ENCODE peak calls at places on chromosomes 7 and 10, in ten cellular contexts. V, O, S, T, Z, C, K, I, X and A are unnamed samples.
A peak's percentile ranks its signal among the peaks of the same experiment; 100 is the strongest.

GRCh38 chr7:81761821-81762220 is 8.0 kb downstream of the HGF start:
- DNase-seq in V (no peak), O (no peak), S (no peak), T (no peak), Z (no peak), C (no peak), K (no peak), I (no peak), X (no peak), A (no peak)

GRCh38 chr7:41887446-41887845 is 184.6 kb upstream of the INHBA start:
- DNase-seq in V (no peak), O (no peak), S (no peak), T (no peak), Z (no peak), C (no peak), K (no peak), I (no peak), X (no peak), A (no peak)

GRCh38 chr10:43912469-43912868 is 263.8 kb upstream of the ZNF32 start:
- DNase-seq in V (no peak), O (no peak), S (no peak), T (no peak), Z (no peak), C (no peak), K (no peak), I (no peak), X (no peak), A (no peak)

GRCh38 chr10:117920956-117921355 is 125.8 kb downstream of the RAB11FIP2 start:
- DNase-seq in V (no peak), O (no peak), S (no peak), T (no peak), Z (no peak), C (no peak), K (no peak), I (no peak), X (no peak), A (no peak)

GRCh38 chr7:844514-844913 is 12.2 kb downstream of the SUN1 start:
- DNase-seq in V (no peak), O (no peak), S (no peak), T (no peak), Z (no peak), C (no peak), K (no peak), I (no peak), X (no peak), A (no peak)

GRCh38 chr7:109235316-109235715 is 665.6 kb downstream of the DNAJB9 start:
- DNase-seq in V (no peak), O (no peak), S (no peak), T (no peak), Z (no peak), C (no peak), K (no peak), I (no peak), X (no peak), A (no peak)

GRCh38 chr7:35729061-35729783 is 34.3 kb upstream of the HERPUD2 start:
- DNase-seq in V (no peak), O (no peak), S (no peak), T (no peak), Z (no peak), C (no peak), K (no peak), I (peak; percentile 96), X (peak; percentile 85), A (peak; percentile 85)

GRCh38 chr7:30172451-30172850 is 37.7 kb downstream of the MTURN start:
- DNase-seq in V (no peak), O (no peak), S (no peak), T (no peak), Z (peak; percentile 66), C (no peak), K (no peak), I (no peak), X (no peak), A (no peak)

GRCh38 chr10:90167174-90168064 is 466.0 kb downstream of the KIF20B start:
- DNase-seq in V (no peak), O (no peak), S (peak; percentile 41), T (no peak), Z (no peak), C (no peak), K (no peak), I (peak; percentile 69), X (peak; percentile 48), A (no peak)

GRCh38 chr10:14653271-14654161 is 121.2 kb downstream of the FAM107B start:
- DNase-seq in V (no peak), O (no peak), S (peak; percentile 80), T (peak; percentile 28), Z (peak; percentile 65), C (no peak), K (no peak), I (peak; percentile 47), X (no peak), A (no peak)

GRCh38 chr7:99625321-99625720 is 8.6 kb downstream of the ZSCAN25 start:
- DNase-seq in V (no peak), O (no peak), S (no peak), T (no peak), Z (no peak), C (no peak), K (no peak), I (no peak), X (no peak), A (no peak)